ENCODE peak calls at places on chromosomes 7 and 10, in nine cellular contexts. One of them, this sample, is unnamed.

GRCh38 chr7:126656165-126656564 is 596.6 kb downstream of the GRM8 start:
- DNase-seq in body of pancreas: no peak
- DNase-seq in A549: no peak
- DNase-seq in astrocyte of the hippocampus: no peak
- DNase-seq in sciatic nerve: no peak
- DNase-seq in occipital lobe: no peak
- DNase-seq in stimulated activated CD4-positive, alpha-beta T cell treated with anti-CD3 and anti-CD28 coated beads, TNF-alpha, amount 100 ng/mL, for 24 hours: no peak
- DNase-seq in NK-92 treated with Interleukin-12 subunit alpha and Interleukin-12 subunit beta, amount 100 ng/mL, for 24 hours: no peak
- DNase-seq in fibroblast of mammary gland: no peak
- DNase-seq in this sample: no peak

GRCh38 chr7:105161366-105161765 is 147.4 kb downstream of the KMT2E start:
- DNase-seq in astrocyte of the hippocampus: no peak
- DNase-seq in occipital lobe: no peak
- DNase-seq in fibroblast of mammary gland: no peak
- DNase-seq in body of pancreas: no peak
- DNase-seq in NK-92 treated with Interleukin-12 subunit alpha and Interleukin-12 subunit beta, amount 100 ng/mL, for 24 hours: no peak
- DNase-seq in sciatic nerve: no peak
- DNase-seq in A549: no peak
- DNase-seq in stimulated activated CD4-positive, alpha-beta T cell treated with anti-CD3 and anti-CD28 coated beads, TNF-alpha, amount 100 ng/mL, for 24 hours: no peak
- DNase-seq in this sample: no peak

GRCh38 chr7:956031-956430 is 1.6 kb upstream of the ADAP1 start:
- DNase-seq in sciatic nerve: no peak
- DNase-seq in occipital lobe: no peak
- DNase-seq in NK-92 treated with Interleukin-12 subunit alpha and Interleukin-12 subunit beta, amount 100 ng/mL, for 24 hours: no peak
- DNase-seq in astrocyte of the hippocampus: no peak
- DNase-seq in fibroblast of mammary gland: no peak
- DNase-seq in A549: no peak
- DNase-seq in stimulated activated CD4-positive, alpha-beta T cell treated with anti-CD3 and anti-CD28 coated beads, TNF-alpha, amount 100 ng/mL, for 24 hours: no peak
- DNase-seq in body of pancreas: peak
- DNase-seq in this sample: no peak

GRCh38 chr10:74079914-74080590 is 70.6 kb downstream of the AP3M1 start:
- DNase-seq in fibroblast of mammary gland: no peak
- DNase-seq in A549: no peak
- DNase-seq in sciatic nerve: no peak
- DNase-seq in astrocyte of the hippocampus: peak
- DNase-seq in NK-92 treated with Interleukin-12 subunit alpha and Interleukin-12 subunit beta, amount 100 ng/mL, for 24 hours: no peak
- DNase-seq in stimulated activated CD4-positive, alpha-beta T cell treated with anti-CD3 and anti-CD28 coated beads, TNF-alpha, amount 100 ng/mL, for 24 hours: no peak
- DNase-seq in body of pancreas: no peak
- DNase-seq in occipital lobe: no peak
- DNase-seq in this sample: peak

GRCh38 chr7:158052381-158053095 is 535.1 kb downstream of the PTPRN2 start:
- DNase-seq in occipital lobe: no peak
- DNase-seq in stimulated activated CD4-positive, alpha-beta T cell treated with anti-CD3 and anti-CD28 coated beads, TNF-alpha, amount 100 ng/mL, for 24 hours: no peak
- DNase-seq in A549: no peak
- DNase-seq in sciatic nerve: peak
- DNase-seq in body of pancreas: no peak
- DNase-seq in NK-92 treated with Interleukin-12 subunit alpha and Interleukin-12 subunit beta, amount 100 ng/mL, for 24 hours: no peak
- DNase-seq in astrocyte of the hippocampus: no peak
- DNase-seq in fibroblast of mammary gland: no peak
- DNase-seq in this sample: no peak

GRCh38 chr7:100949931-100950443 is 653 bp downstream of the MUC3A start:
- DNase-seq in NK-92 treated with Interleukin-12 subunit alpha and Interleukin-12 subunit beta, amount 100 ng/mL, for 24 hours: no peak
- DNase-seq in A549: no peak
- DNase-seq in fibroblast of mammary gland: no peak
- DNase-seq in stimulated activated CD4-positive, alpha-beta T cell treated with anti-CD3 and anti-CD28 coated beads, TNF-alpha, amount 100 ng/mL, for 24 hours: no peak
- DNase-seq in body of pancreas: no peak
- DNase-seq in astrocyte of the hippocampus: no peak
- DNase-seq in sciatic nerve: no peak
- DNase-seq in occipital lobe: no peak
- DNase-seq in this sample: no peak

GRCh38 chr7:158572000-158572828 is 15.4 kb downstream of the PTPRN2 start:
- DNase-seq in astrocyte of the hippocampus: no peak
- DNase-seq in occipital lobe: no peak
- DNase-seq in stimulated activated CD4-positive, alpha-beta T cell treated with anti-CD3 and anti-CD28 coated beads, TNF-alpha, amount 100 ng/mL, for 24 hours: no peak
- DNase-seq in body of pancreas: peak
- DNase-seq in fibroblast of mammary gland: peak
- DNase-seq in sciatic nerve: no peak
- DNase-seq in A549: peak
- DNase-seq in NK-92 treated with Interleukin-12 subunit alpha and Interleukin-12 subunit beta, amount 100 ng/mL, for 24 hours: no peak
- DNase-seq in this sample: no peak

GRCh38 chr7:134948736-134949135 is 37.6 kb upstream of the AGBL3 start:
- DNase-seq in A549: no peak
- DNase-seq in body of pancreas: no peak
- DNase-seq in fibroblast of mammary gland: peak
- DNase-seq in sciatic nerve: no peak
- DNase-seq in astrocyte of the hippocampus: no peak
- DNase-seq in NK-92 treated with Interleukin-12 subunit alpha and Interleukin-12 subunit beta, amount 100 ng/mL, for 24 hours: no peak
- DNase-seq in stimulated activated CD4-positive, alpha-beta T cell treated with anti-CD3 and anti-CD28 coated beads, TNF-alpha, amount 100 ng/mL, for 24 hours: no peak
- DNase-seq in occipital lobe: no peak
- DNase-seq in this sample: peak

GRCh38 chr10:124374535-124375352 is 44.0 kb downstream of the OAT start:
- DNase-seq in stimulated activated CD4-positive, alpha-beta T cell treated with anti-CD3 and anti-CD28 coated beads, TNF-alpha, amount 100 ng/mL, for 24 hours: no peak
- DNase-seq in A549: no peak
- DNase-seq in body of pancreas: no peak
- DNase-seq in occipital lobe: no peak
- DNase-seq in NK-92 treated with Interleukin-12 subunit alpha and Interleukin-12 subunit beta, amount 100 ng/mL, for 24 hours: no peak
- DNase-seq in fibroblast of mammary gland: no peak
- DNase-seq in sciatic nerve: no peak
- DNase-seq in astrocyte of the hippocampus: no peak
- DNase-seq in this sample: no peak

GRCh38 chr7:100532165-100533022 is 6.6 kb upstream of the AGFG2 start:
- DNase-seq in A549: no peak
- DNase-seq in stimulated activated CD4-positive, alpha-beta T cell treated with anti-CD3 and anti-CD28 coated beads, TNF-alpha, amount 100 ng/mL, for 24 hours: no peak
- DNase-seq in NK-92 treated with Interleukin-12 subunit alpha and Interleukin-12 subunit beta, amount 100 ng/mL, for 24 hours: no peak
- DNase-seq in sciatic nerve: no peak
- DNase-seq in astrocyte of the hippocampus: no peak
- DNase-seq in occipital lobe: no peak
- DNase-seq in body of pancreas: no peak
- DNase-seq in fibroblast of mammary gland: no peak
- DNase-seq in this sample: no peak

GRCh38 chr7:149433124-149433523 is 27.7 kb downstream of the ZNF777 start:
- DNase-seq in stimulated activated CD4-positive, alpha-beta T cell treated with anti-CD3 and anti-CD28 coated beads, TNF-alpha, amount 100 ng/mL, for 24 hours: no peak
- DNase-seq in NK-92 treated with Interleukin-12 subunit alpha and Interleukin-12 subunit beta, amount 100 ng/mL, for 24 hours: no peak
- DNase-seq in occipital lobe: no peak
- DNase-seq in astrocyte of the hippocampus: no peak
- DNase-seq in fibroblast of mammary gland: no peak
- DNase-seq in body of pancreas: no peak
- DNase-seq in sciatic nerve: no peak
- DNase-seq in A549: no peak
- DNase-seq in this sample: no peak

GRCh38 chr10:101682172-101682825 is 12.7 kb downstream of the FBXW4 start:
- DNase-seq in NK-92 treated with Interleukin-12 subunit alpha and Interleukin-12 subunit beta, amount 100 ng/mL, for 24 hours: no peak
- DNase-seq in occipital lobe: no peak
- DNase-seq in A549: no peak
- DNase-seq in stimulated activated CD4-positive, alpha-beta T cell treated with anti-CD3 and anti-CD28 coated beads, TNF-alpha, amount 100 ng/mL, for 24 hours: no peak
- DNase-seq in sciatic nerve: no peak
- DNase-seq in astrocyte of the hippocampus: no peak
- DNase-seq in body of pancreas: no peak
- DNase-seq in fibroblast of mammary gland: no peak
- DNase-seq in this sample: no peak

GRCh38 chr7:91995391-91995790 is 54.7 kb downstream of the AKAP9 start:
- DNase-seq in A549: no peak
- DNase-seq in astrocyte of the hippocampus: no peak
- DNase-seq in NK-92 treated with Interleukin-12 subunit alpha and Interleukin-12 subunit beta, amount 100 ng/mL, for 24 hours: no peak
- DNase-seq in occipital lobe: no peak
- DNase-seq in fibroblast of mammary gland: no peak
- DNase-seq in sciatic nerve: no peak
- DNase-seq in body of pancreas: no peak
- DNase-seq in stimulated activated CD4-positive, alpha-beta T cell treated with anti-CD3 and anti-CD28 coated beads, TNF-alpha, amount 100 ng/mL, for 24 hours: no peak
- DNase-seq in this sample: no peak